ENCODE peak calls at places on chromosomes 4 and X, in five cellular contexts. G is Daoy, P is AG08396, V is dorsolateral prefrontal cortex, R is transverse colon. D is an unnamed sample.

GRCh38 chr4:6852582-6852981 is 57.0 kb upstream of the TBC1D14 start:
- DNase-seq in G (no peak), P (no peak), V (no peak), R (no peak), D (no peak)

GRCh38 chrX:2484232-2484631 is 16.5 kb downstream of the DHRSX start:
- DNase-seq in G (no peak), P (peak), V (no peak), R (no peak), D (no peak)

GRCh38 chr4:40446785-40447184 is 111.7 kb downstream of the CHRNA9 start:
- DNase-seq in G (no peak), P (no peak), V (no peak), R (no peak), D (no peak)

GRCh38 chr4:185589067-185589844 is 53.9 kb upstream of the PDLIM3 start:
- DNase-seq in G (peak), P (no peak), V (no peak), R (no peak), D (no peak)

GRCh38 chrX:18884916-18885315 is 99.0 kb downstream of the PHKA2 start:
- DNase-seq in G (no peak), P (no peak), V (peak), R (no peak), D (no peak)

GRCh38 chr4:26321326-26322276 is 787 bp downstream of the RBPJ start:
- DNase-seq in G (peak), P (no peak), V (no peak), R (peak), D (peak)

GRCh38 chrX:41350976-41351569 is 17.1 kb downstream of the DDX3X start:
- DNase-seq in G (no peak), P (no peak), V (no peak), R (no peak), D (no peak)

GRCh38 chrX:110267874-110268273 is 50.0 kb downstream of the AMMECR1 start:
- DNase-seq in G (no peak), P (no peak), V (no peak), R (no peak), D (no peak)

GRCh38 chr4:54800831-54801530 is 143.2 kb downstream of the KIT start:
- DNase-seq in G (no peak), P (no peak), V (no peak), R (no peak), D (no peak)

GRCh38 chr4:8191136-8191747 is 7.8 kb upstream of the SH3TC1 start:
- DNase-seq in G (peak), P (peak), V (no peak), R (peak), D (peak)

GRCh38 chrX:16851827-16852226 is 18.3 kb downstream of the RBBP7 start:
- DNase-seq in G (no peak), P (no peak), V (no peak), R (no peak), D (no peak)

GRCh38 chr4:187268940-187269339 is 545.3 kb upstream of the FAT1 start:
- DNase-seq in G (no peak), P (peak), V (no peak), R (no peak), D (no peak)

GRCh38 chr4:105894570-105895323 is 524 bp upstream of the NPNT start:
- DNase-seq in G (peak), P (peak), V (no peak), R (peak), D (no peak)

D was measured in ascending aorta.